ENCODE peak calls at places on chromosomes 2 and 18, in eight cellular contexts. J is NCI-H1092, I is psoas muscle, P is HL-60, R is lower lobe of right lung, B is foreskin melanocyte, F is C1 segment of cervical spinal cord, D is HCT116. W is an unnamed sample.

GRCh38 chr2:232925153-232925768 is 55.2 kb downstream of the SNORC start:
- DNase-seq in D (no peak), B (no peak), R (no peak), J (no peak), I (no peak), F (no peak), P (no peak), W (no peak)

GRCh38 chr2:40962026-40962425 is 510.1 kb upstream of the SLC8A1 start:
- DNase-seq in J (no peak), P (no peak), R (no peak), I (no peak), F (no peak), D (no peak), B (no peak), W (no peak)

GRCh38 chr2:54013996-54014395 is 43.2 kb upstream of the PSME4 start:
- DNase-seq in J (no peak), P (no peak), D (no peak), F (no peak), R (no peak), B (no peak), I (no peak), W (no peak)

GRCh38 chr2:156333951-156334495 is 1.5 kb upstream of the NR4A2 start:
- DNase-seq in B (peak), P (peak), D (no peak), F (peak), R (peak), J (peak), I (peak), W (peak)

GRCh38 chr2:160061533-160062282 is 707 bp downstream of the PLA2R1 start:
- DNase-seq in R (peak), F (no peak), P (no peak), I (no peak), J (no peak), B (no peak), D (no peak), W (no peak)

GRCh38 chr18:71902482-71902881 is 641.7 kb downstream of the CBLN2 start:
- DNase-seq in F (no peak), P (no peak), D (no peak), J (peak), B (no peak), I (no peak), R (no peak), W (no peak)

GRCh38 chr2:240601831-240602160 is 15.3 kb downstream of the CAPN10 start:
- DNase-seq in D (no peak), J (no peak), R (peak), P (no peak), B (no peak), I (peak), F (no peak), W (peak)

GRCh38 chr2:204571041-204571440 is 25.8 kb downstream of the PARD3B start:
- DNase-seq in I (no peak), B (no peak), R (no peak), J (no peak), D (no peak), F (no peak), P (no peak), W (no peak)

GRCh38 chr2:219562049-219563020 is 9.0 kb downstream of the OBSL1 start:
- DNase-seq in P (no peak), J (no peak), D (no peak), R (no peak), I (no peak), F (no peak), B (no peak), W (no peak)

GRCh38 chr18:34342960-34343359 is 118.2 kb upstream of the NOL4 start:
- DNase-seq in B (no peak), I (no peak), F (no peak), R (no peak), J (no peak), P (no peak), D (no peak), W (no peak)

GRCh38 chr2:110748489-110748867 is 16.1 kb downstream of the ACOXL start:
- DNase-seq in F (no peak), J (peak), B (no peak), R (no peak), I (no peak), P (no peak), D (no peak), W (no peak)

GRCh38 chr2:54549912-54550518 is 93.9 kb downstream of the SPTBN1 start:
- DNase-seq in F (no peak), I (no peak), J (no peak), B (no peak), D (no peak), R (no peak), P (no peak), W (no peak)

GRCh38 chr18:25798026-25798537 is 292.3 kb downstream of the SS18 start:
- DNase-seq in I (no peak), F (no peak), B (no peak), P (no peak), J (no peak), R (no peak), D (no peak), W (no peak)

GRCh38 chr2:20067992-20068727 is 16.7 kb upstream of the LAPTM4A start:
- DNase-seq in I (no peak), B (peak), J (no peak), F (no peak), D (no peak), R (no peak), P (no peak), W (no peak)

GRCh38 chr2:60247471-60247870 is 306.0 kb downstream of the BCL11A start:
- DNase-seq in J (no peak), I (no peak), D (no peak), B (no peak), F (no peak), P (no peak), R (no peak), W (no peak)

GRCh38 chr2:1047485-1047884 is 96.8 kb downstream of the SNTG2 start:
- DNase-seq in P (no peak), I (no peak), R (no peak), J (no peak), B (no peak), F (no peak), D (no peak), W (no peak)

GRCh38 chr18:53698907-53699306 is 525.6 kb downstream of the MBD2 start:
- DNase-seq in I (no peak), B (peak), F (no peak), D (no peak), P (peak), R (peak), J (peak), W (no peak)

GRCh38 chr2:65070172-65070830 is 14.1 kb downstream of the CEP68 start:
- DNase-seq in J (no peak), D (peak), F (no peak), R (no peak), B (peak), I (no peak), P (no peak), W (no peak)

GRCh38 chr2:12701786-12702660 is 14.7 kb upstream of the TRIB2 start:
- DNase-seq in B (peak), J (no peak), I (no peak), D (no peak), R (no peak), P (no peak), F (no peak), W (no peak)

GRCh38 chr18:59835656-59836379 is 64.0 kb upstream of the PMAIP1 start:
- DNase-seq in R (no peak), F (no peak), B (no peak), P (no peak), I (no peak), J (no peak), D (no peak), W (no peak)

GRCh38 chr18:12839057-12839525 is 44.9 kb downstream of the PTPN2 start:
- DNase-seq in F (no peak), J (no peak), B (no peak), D (no peak), R (no peak), P (no peak), I (no peak), W (no peak)

GRCh38 chr2:68762665-68763064 is 28.1 kb downstream of the ARHGAP25 start:
- DNase-seq in B (no peak), R (no peak), P (no peak), F (no peak), J (no peak), I (no peak), D (no peak), W (no peak)

GRCh38 chr2:128442891-128443302 is 124.2 kb upstream of the HS6ST1 start:
- DNase-seq in R (no peak), J (no peak), B (no peak), F (no peak), D (no peak), I (no peak), P (peak), W (peak)

GRCh38 chr2:42974303-42974696 is 181.9 kb upstream of the HAAO start:
- DNase-seq in R (no peak), F (no peak), P (no peak), B (no peak), J (no peak), I (no peak), D (no peak), W (no peak)

GRCh38 chr2:71154798-71155197 is 24.4 kb downstream of the MPHOSPH10 start:
- DNase-seq in B (no peak), D (peak), F (no peak), I (no peak), J (no peak), R (no peak), P (peak), W (no peak)

GRCh38 chr2:53770264-53770663 is 2.7 kb downstream of the CHAC2 start:
- DNase-seq in I (no peak), D (no peak), B (no peak), P (no peak), R (no peak), F (no peak), J (no peak), W (no peak)

GRCh38 chr2:112242384-112242783 is 12.5 kb downstream of the ZC3H8 start:
- DNase-seq in P (no peak), I (no peak), R (no peak), B (no peak), D (no peak), F (no peak), J (no peak), W (no peak)

GRCh38 chr2:171957061-171957460 is 34.8 kb downstream of the HAT1 start:
- DNase-seq in B (no peak), R (no peak), F (no peak), I (no peak), D (no peak), J (peak), P (peak), W (no peak)

GRCh38 chr2:43083710-43084698 is 142.4 kb downstream of the ZFP36L2 start:
- DNase-seq in B (no peak), D (no peak), F (peak), P (no peak), R (no peak), J (no peak), I (peak), W (peak)

GRCh38 chr2:190407246-190407661 is 901 bp upstream of the MFSD6 start:
- DNase-seq in D (no peak), R (no peak), I (no peak), B (no peak), F (no peak), J (no peak), P (no peak), W (no peak)